ENCODE peak calls at places on chromosome 13, in nine cellular contexts. One of them, this sample, is unnamed.

GRCh38 chr13:98482476-98483444 is 94.1 kb downstream of the STK24 start:
- DNase-seq in NCI-H1930: no peak
- DNase-seq in COLO829: peak
- DNase-seq in CD8-positive, alpha-beta memory T cell: no peak
- DNase-seq in hippocampal formation: no peak
- DNase-seq in iris pigment epithelial cell: peak
- DNase-seq in neural crest cell: no peak
- DNase-seq in cardiac muscle cell: peak
- DNase-seq in hepatic stellate cell: peak
- DNase-seq in this sample: no peak

GRCh38 chr13:113211774-113212173 is 2.4 kb downstream of the CUL4A start:
- DNase-seq in CD8-positive, alpha-beta memory T cell: no peak
- DNase-seq in NCI-H1930: no peak
- DNase-seq in hippocampal formation: no peak
- DNase-seq in COLO829: no peak
- DNase-seq in iris pigment epithelial cell: no peak
- DNase-seq in cardiac muscle cell: no peak
- DNase-seq in hepatic stellate cell: no peak
- DNase-seq in neural crest cell: peak
- DNase-seq in this sample: no peak

GRCh38 chr13:53068841-53069520 is 40.4 kb downstream of the OLFM4 start:
- DNase-seq in COLO829: peak
- DNase-seq in iris pigment epithelial cell: no peak
- DNase-seq in cardiac muscle cell: no peak
- DNase-seq in neural crest cell: no peak
- DNase-seq in CD8-positive, alpha-beta memory T cell: no peak
- DNase-seq in NCI-H1930: peak
- DNase-seq in hippocampal formation: peak
- DNase-seq in hepatic stellate cell: no peak
- DNase-seq in this sample: no peak

GRCh38 chr13:23558675-23559536 is 11.3 kb upstream of the TNFRSF19 start:
- DNase-seq in neural crest cell: peak
- DNase-seq in iris pigment epithelial cell: peak
- DNase-seq in CD8-positive, alpha-beta memory T cell: no peak
- DNase-seq in cardiac muscle cell: peak
- DNase-seq in NCI-H1930: no peak
- DNase-seq in hippocampal formation: no peak
- DNase-seq in COLO829: peak
- DNase-seq in hepatic stellate cell: peak
- DNase-seq in this sample: no peak

GRCh38 chr13:84417426-84417825 is 535.2 kb upstream of the SLITRK1 start:
- DNase-seq in CD8-positive, alpha-beta memory T cell: no peak
- DNase-seq in neural crest cell: no peak
- DNase-seq in hippocampal formation: no peak
- DNase-seq in COLO829: no peak
- DNase-seq in iris pigment epithelial cell: peak
- DNase-seq in hepatic stellate cell: no peak
- DNase-seq in NCI-H1930: no peak
- DNase-seq in cardiac muscle cell: no peak
- DNase-seq in this sample: no peak

GRCh38 chr13:32894589-32895001 is 121.6 kb upstream of the KL start:
- DNase-seq in neural crest cell: no peak
- DNase-seq in cardiac muscle cell: peak
- DNase-seq in hippocampal formation: no peak
- DNase-seq in iris pigment epithelial cell: peak
- DNase-seq in CD8-positive, alpha-beta memory T cell: no peak
- DNase-seq in hepatic stellate cell: no peak
- DNase-seq in COLO829: no peak
- DNase-seq in NCI-H1930: no peak
- DNase-seq in this sample: no peak

GRCh38 chr13:60431108-60431700 is 34.2 kb downstream of the TDRD3 start:
- DNase-seq in COLO829: peak
- DNase-seq in neural crest cell: no peak
- DNase-seq in NCI-H1930: peak
- DNase-seq in hippocampal formation: peak
- DNase-seq in iris pigment epithelial cell: peak
- DNase-seq in CD8-positive, alpha-beta memory T cell: no peak
- DNase-seq in hepatic stellate cell: peak
- DNase-seq in cardiac muscle cell: peak
- DNase-seq in this sample: no peak

GRCh38 chr13:46567671-46568070 is 14.7 kb downstream of the LRCH1 start:
- DNase-seq in NCI-H1930: no peak
- DNase-seq in COLO829: no peak
- DNase-seq in hippocampal formation: no peak
- DNase-seq in iris pigment epithelial cell: no peak
- DNase-seq in hepatic stellate cell: no peak
- DNase-seq in CD8-positive, alpha-beta memory T cell: no peak
- DNase-seq in neural crest cell: no peak
- DNase-seq in cardiac muscle cell: no peak
- DNase-seq in this sample: no peak

GRCh38 chr13:40974460-40975407 is 44.4 kb downstream of the ELF1 start:
- DNase-seq in NCI-H1930: no peak
- DNase-seq in hepatic stellate cell: peak
- DNase-seq in COLO829: peak
- DNase-seq in cardiac muscle cell: peak
- DNase-seq in neural crest cell: no peak
- DNase-seq in iris pigment epithelial cell: peak
- DNase-seq in CD8-positive, alpha-beta memory T cell: peak
- DNase-seq in hippocampal formation: no peak
- DNase-seq in this sample: no peak

GRCh38 chr13:113403255-113404104 is 39.5 kb upstream of the GRTP1 start:
- DNase-seq in hippocampal formation: no peak
- DNase-seq in COLO829: no peak
- DNase-seq in cardiac muscle cell: no peak
- DNase-seq in neural crest cell: no peak
- DNase-seq in CD8-positive, alpha-beta memory T cell: no peak
- DNase-seq in NCI-H1930: no peak
- DNase-seq in iris pigment epithelial cell: no peak
- DNase-seq in hepatic stellate cell: no peak
- DNase-seq in this sample: no peak

GRCh38 chr13:31951215-31951678 is 80.3 kb upstream of the FRY start:
- DNase-seq in iris pigment epithelial cell: peak
- DNase-seq in hippocampal formation: no peak
- DNase-seq in neural crest cell: no peak
- DNase-seq in cardiac muscle cell: no peak
- DNase-seq in COLO829: no peak
- DNase-seq in NCI-H1930: no peak
- DNase-seq in hepatic stellate cell: peak
- DNase-seq in CD8-positive, alpha-beta memory T cell: no peak
- DNase-seq in this sample: no peak

GRCh38 chr13:76632388-76633044 is 253.7 kb downstream of the KCTD12 start:
- DNase-seq in cardiac muscle cell: peak
- DNase-seq in neural crest cell: no peak
- DNase-seq in NCI-H1930: no peak
- DNase-seq in hippocampal formation: no peak
- DNase-seq in hepatic stellate cell: no peak
- DNase-seq in COLO829: no peak
- DNase-seq in iris pigment epithelial cell: no peak
- DNase-seq in CD8-positive, alpha-beta memory T cell: no peak
- DNase-seq in this sample: no peak

GRCh38 chr13:95512957-95513356 is 39.6 kb upstream of the CLDN10 start:
- DNase-seq in COLO829: no peak
- DNase-seq in neural crest cell: no peak
- DNase-seq in hepatic stellate cell: no peak
- DNase-seq in cardiac muscle cell: no peak
- DNase-seq in iris pigment epithelial cell: no peak
- DNase-seq in hippocampal formation: no peak
- DNase-seq in CD8-positive, alpha-beta memory T cell: no peak
- DNase-seq in NCI-H1930: no peak
- DNase-seq in this sample: no peak

GRCh38 chr13:25267715-25268114 is 19.6 kb downstream of the MTMR6 start:
- DNase-seq in CD8-positive, alpha-beta memory T cell: no peak
- DNase-seq in NCI-H1930: no peak
- DNase-seq in hepatic stellate cell: no peak
- DNase-seq in hippocampal formation: no peak
- DNase-seq in iris pigment epithelial cell: peak
- DNase-seq in cardiac muscle cell: peak
- DNase-seq in neural crest cell: no peak
- DNase-seq in COLO829: no peak
- DNase-seq in this sample: no peak

GRCh38 chr13:80199067-80199466 is 141.9 kb downstream of the SPRY2 start:
- DNase-seq in cardiac muscle cell: no peak
- DNase-seq in COLO829: no peak
- DNase-seq in NCI-H1930: no peak
- DNase-seq in hippocampal formation: no peak
- DNase-seq in neural crest cell: no peak
- DNase-seq in CD8-positive, alpha-beta memory T cell: no peak
- DNase-seq in iris pigment epithelial cell: no peak
- DNase-seq in hepatic stellate cell: no peak
- DNase-seq in this sample: no peak

GRCh38 chr13:97648171-97648880 is 214.4 kb downstream of the RAP2A start:
- DNase-seq in neural crest cell: no peak
- DNase-seq in NCI-H1930: no peak
- DNase-seq in hepatic stellate cell: no peak
- DNase-seq in iris pigment epithelial cell: peak
- DNase-seq in hippocampal formation: no peak
- DNase-seq in COLO829: peak
- DNase-seq in cardiac muscle cell: peak
- DNase-seq in CD8-positive, alpha-beta memory T cell: no peak
- DNase-seq in this sample: no peak

GRCh38 chr13:93727301-93728141 is 500.9 kb downstream of the GPC6 start:
- DNase-seq in iris pigment epithelial cell: peak
- DNase-seq in cardiac muscle cell: no peak
- DNase-seq in COLO829: no peak
- DNase-seq in NCI-H1930: no peak
- DNase-seq in hippocampal formation: no peak
- DNase-seq in CD8-positive, alpha-beta memory T cell: no peak
- DNase-seq in neural crest cell: no peak
- DNase-seq in hepatic stellate cell: no peak
- DNase-seq in this sample: no peak

GRCh38 chr13:110155072-110155471 is 151.9 kb downstream of the COL4A1 start:
- DNase-seq in NCI-H1930: no peak
- DNase-seq in COLO829: no peak
- DNase-seq in hippocampal formation: no peak
- DNase-seq in CD8-positive, alpha-beta memory T cell: no peak
- DNase-seq in cardiac muscle cell: no peak
- DNase-seq in hepatic stellate cell: no peak
- DNase-seq in neural crest cell: no peak
- DNase-seq in iris pigment epithelial cell: no peak
- DNase-seq in this sample: no peak

GRCh38 chr13:42011601-42012401 is 36.6 kb upstream of the DGKH start:
- DNase-seq in hepatic stellate cell: no peak
- DNase-seq in CD8-positive, alpha-beta memory T cell: no peak
- DNase-seq in hippocampal formation: no peak
- DNase-seq in neural crest cell: no peak
- DNase-seq in iris pigment epithelial cell: peak
- DNase-seq in cardiac muscle cell: no peak
- DNase-seq in COLO829: no peak
- DNase-seq in NCI-H1930: no peak
- DNase-seq in this sample: no peak

GRCh38 chr13:45258339-45258685 is 57.5 kb upstream of the KCTD4 start:
- DNase-seq in cardiac muscle cell: peak
- DNase-seq in CD8-positive, alpha-beta memory T cell: no peak
- DNase-seq in hepatic stellate cell: no peak
- DNase-seq in iris pigment epithelial cell: peak
- DNase-seq in hippocampal formation: no peak
- DNase-seq in NCI-H1930: no peak
- DNase-seq in COLO829: no peak
- DNase-seq in neural crest cell: no peak
- DNase-seq in this sample: no peak

GRCh38 chr13:30337061-30337601 is 29.8 kb upstream of the KATNAL1 start:
- DNase-seq in CD8-positive, alpha-beta memory T cell: no peak
- DNase-seq in hippocampal formation: no peak
- DNase-seq in iris pigment epithelial cell: no peak
- DNase-seq in NCI-H1930: no peak
- DNase-seq in cardiac muscle cell: no peak
- DNase-seq in hepatic stellate cell: no peak
- DNase-seq in neural crest cell: no peak
- DNase-seq in COLO829: no peak
- DNase-seq in this sample: no peak

GRCh38 chr13:40070357-40070756 is 414.9 kb downstream of the COG6 start:
- DNase-seq in neural crest cell: no peak
- DNase-seq in COLO829: no peak
- DNase-seq in CD8-positive, alpha-beta memory T cell: no peak
- DNase-seq in iris pigment epithelial cell: no peak
- DNase-seq in cardiac muscle cell: no peak
- DNase-seq in NCI-H1930: no peak
- DNase-seq in hippocampal formation: no peak
- DNase-seq in hepatic stellate cell: no peak
- DNase-seq in this sample: no peak

GRCh38 chr13:21138561-21138960 is 37.8 kb downstream of the SKA3 start:
- DNase-seq in neural crest cell: no peak
- DNase-seq in NCI-H1930: no peak
- DNase-seq in COLO829: no peak
- DNase-seq in hepatic stellate cell: no peak
- DNase-seq in iris pigment epithelial cell: peak
- DNase-seq in hippocampal formation: no peak
- DNase-seq in CD8-positive, alpha-beta memory T cell: no peak
- DNase-seq in cardiac muscle cell: no peak
- DNase-seq in this sample: no peak

GRCh38 chr13:62525652-62526051 is 1110.0 kb upstream of the PCDH20 start:
- DNase-seq in cardiac muscle cell: no peak
- DNase-seq in neural crest cell: no peak
- DNase-seq in NCI-H1930: no peak
- DNase-seq in hippocampal formation: no peak
- DNase-seq in CD8-positive, alpha-beta memory T cell: no peak
- DNase-seq in hepatic stellate cell: no peak
- DNase-seq in iris pigment epithelial cell: no peak
- DNase-seq in COLO829: no peak
- DNase-seq in this sample: no peak

GRCh38 chr13:73779881-73780280 is 354.3 kb downstream of the KLF12 start:
- DNase-seq in COLO829: no peak
- DNase-seq in cardiac muscle cell: no peak
- DNase-seq in CD8-positive, alpha-beta memory T cell: no peak
- DNase-seq in iris pigment epithelial cell: no peak
- DNase-seq in hepatic stellate cell: no peak
- DNase-seq in neural crest cell: no peak
- DNase-seq in hippocampal formation: no peak
- DNase-seq in NCI-H1930: no peak
- DNase-seq in this sample: no peak

GRCh38 chr13:113801289-113801961 is 42.4 kb downstream of the TMEM255B start:
- DNase-seq in cardiac muscle cell: no peak
- DNase-seq in hippocampal formation: no peak
- DNase-seq in CD8-positive, alpha-beta memory T cell: no peak
- DNase-seq in COLO829: no peak
- DNase-seq in NCI-H1930: no peak
- DNase-seq in hepatic stellate cell: no peak
- DNase-seq in neural crest cell: no peak
- DNase-seq in iris pigment epithelial cell: no peak
- DNase-seq in this sample: no peak

GRCh38 chr13:27172495-27172842 is 858 bp upstream of the USP12 start:
- DNase-seq in CD8-positive, alpha-beta memory T cell: no peak
- DNase-seq in iris pigment epithelial cell: peak
- DNase-seq in COLO829: no peak
- DNase-seq in NCI-H1930: no peak
- DNase-seq in hepatic stellate cell: peak
- DNase-seq in hippocampal formation: peak
- DNase-seq in neural crest cell: no peak
- DNase-seq in cardiac muscle cell: no peak
- DNase-seq in this sample: no peak

GRCh38 chr13:49625392-49626137 is 2.7 kb upstream of the ARL11 start:
- DNase-seq in neural crest cell: no peak
- DNase-seq in hippocampal formation: no peak
- DNase-seq in cardiac muscle cell: peak
- DNase-seq in COLO829: no peak
- DNase-seq in hepatic stellate cell: no peak
- DNase-seq in CD8-positive, alpha-beta memory T cell: no peak
- DNase-seq in iris pigment epithelial cell: no peak
- DNase-seq in NCI-H1930: no peak
- DNase-seq in this sample: no peak

GRCh38 chr13:60990032-60990733 is 425.5 kb downstream of the PCDH20 start:
- DNase-seq in hippocampal formation: no peak
- DNase-seq in NCI-H1930: no peak
- DNase-seq in iris pigment epithelial cell: no peak
- DNase-seq in cardiac muscle cell: no peak
- DNase-seq in CD8-positive, alpha-beta memory T cell: no peak
- DNase-seq in hepatic stellate cell: no peak
- DNase-seq in COLO829: no peak
- DNase-seq in neural crest cell: no peak
- DNase-seq in this sample: no peak

GRCh38 chr13:105796081-105796480 is 739.4 kb downstream of the EFNB2 start:
- DNase-seq in hepatic stellate cell: no peak
- DNase-seq in cardiac muscle cell: no peak
- DNase-seq in hippocampal formation: no peak
- DNase-seq in NCI-H1930: no peak
- DNase-seq in COLO829: no peak
- DNase-seq in CD8-positive, alpha-beta memory T cell: no peak
- DNase-seq in iris pigment epithelial cell: no peak
- DNase-seq in neural crest cell: no peak
- DNase-seq in this sample: no peak

GRCh38 chr13:93708323-93709075 is 481.9 kb downstream of the GPC6 start:
- DNase-seq in hippocampal formation: no peak
- DNase-seq in CD8-positive, alpha-beta memory T cell: no peak
- DNase-seq in COLO829: no peak
- DNase-seq in neural crest cell: no peak
- DNase-seq in cardiac muscle cell: no peak
- DNase-seq in iris pigment epithelial cell: no peak
- DNase-seq in NCI-H1930: no peak
- DNase-seq in hepatic stellate cell: no peak
- DNase-seq in this sample: no peak

This sample was measured in omental fat pad.